ENCODE peak calls at places on chromosomes 7 and 10, in four cellular contexts. H is endodermal cell, K is ovary, P is psoas muscle. O is an unnamed sample.

GRCh38 chr7:131544449-131545425 is 11.7 kb downstream of the PODXL start:
- DNase-seq in H (peak; percentile 84), P (no peak), K (no peak), O (no peak)

GRCh38 chr10:4344544-4344994 is 481.4 kb upstream of the AKR1E2 start:
- DNase-seq in H (peak; percentile 47), P (peak; percentile 85), K (peak; percentile 22), O (peak; percentile 88)

GRCh38 chr7:85156661-85157213 is 30.1 kb downstream of the SEMA3D start:
- DNase-seq in H (no peak), K (no peak), P (no peak), O (no peak)

GRCh38 chr7:155299539-155300202 is 2.0 kb downstream of the INSIG1 start:
- DNase-seq in H (no peak), P (no peak), K (no peak), O (no peak)

GRCh38 chr7:16804674-16805439 is at the start of gene AGR2:
- DNase-seq in H (no peak), P (no peak), K (no peak), O (no peak)

GRCh38 chr10:37495415-37495814 is 362.0 kb downstream of the ZNF248 start:
- DNase-seq in H (no peak), K (no peak), P (no peak), O (no peak)

GRCh38 chr10:115981056-115981455 is 291.9 kb downstream of the GFRA1 start:
- DNase-seq in H (peak; percentile 41), K (no peak), P (no peak), O (no peak)

GRCh38 chr7:140533394-140533872 is 54.1 kb upstream of the MKRN1 start:
- DNase-seq in K (peak; percentile 55), P (no peak), H (no peak), O (no peak)

GRCh38 chr10:33136781-33137180 is 178.8 kb upstream of the ITGB1 start:
- DNase-seq in H (no peak), P (no peak), K (no peak), O (no peak)

GRCh38 chr10:78413294-78414055 is 379.8 kb downstream of the RPS24 start:
- DNase-seq in P (no peak), K (no peak), H (peak; percentile 43), O (no peak)

GRCh38 chr7:94357076-94357475 is 37.6 kb upstream of the COL1A2 start:
- DNase-seq in K (no peak), P (no peak), H (no peak), O (no peak)

GRCh38 chr10:61758440-61758839 is 95.7 kb downstream of the CABCOCO1 start:
- DNase-seq in H (no peak), K (no peak), P (no peak), O (no peak)

GRCh38 chr7:66304536-66304935 is 99.4 kb downstream of the TPST1 start:
- DNase-seq in K (no peak), H (no peak), P (no peak), O (no peak)

GRCh38 chr7:101402081-101402779 is 39.6 kb downstream of the COL26A1 start:
- DNase-seq in K (no peak), P (no peak), H (peak; percentile 94), O (no peak)

GRCh38 chr10:98971464-98971863 is 264.2 kb downstream of the HPSE2 start:
- DNase-seq in K (no peak), H (no peak), P (no peak), O (no peak)

GRCh38 chr10:130400890-130401289 is 264.7 kb downstream of the GLRX3 start:
- DNase-seq in K (no peak), H (peak; percentile 64), P (no peak), O (no peak)

GRCh38 chr10:12308102-12308501 is 41.2 kb upstream of the CAMK1D start:
- DNase-seq in P (no peak), K (no peak), H (no peak), O (peak; percentile 28)

GRCh38 chr7:50431316-50431715 is 18.8 kb downstream of the FIGNL1 start:
- DNase-seq in P (no peak), H (no peak), K (no peak), O (no peak)

GRCh38 chr7:131076711-131077170 is 250.9 kb upstream of the MKLN1 start:
- DNase-seq in P (no peak), K (no peak), H (no peak), O (no peak)

GRCh38 chr7:105791926-105792325 is 84.5 kb downstream of the ATXN7L1 start:
- DNase-seq in K (no peak), H (no peak), P (no peak), O (no peak)

GRCh38 chr7:102421706-102422105 is 11.7 kb upstream of the ORAI2 start:
- DNase-seq in P (no peak), H (no peak), K (no peak), O (no peak)

GRCh38 chr7:151844080-151844827 is 32.7 kb downstream of the PRKAG2 start:
- DNase-seq in K (no peak), P (peak; percentile 17), H (no peak), O (no peak)

GRCh38 chr10:93495654-93496321 is 624 bp upstream of the CEP55 start:
- DNase-seq in K (peak; percentile 32), P (peak; percentile 59), H (peak; percentile 68), O (no peak)

GRCh38 chr7:90764848-90765570 is 168.9 kb downstream of the CDK14 start:
- DNase-seq in K (no peak), P (no peak), H (no peak), O (no peak)

GRCh38 chr10:91185239-91185875 is 35.1 kb upstream of the PCGF5 start:
- DNase-seq in K (no peak), P (peak; percentile 58), H (no peak), O (no peak)
- TF ChIP-seq CTCF in K (no peak), P (no peak), H (no peak), O (no peak)

DNA sequence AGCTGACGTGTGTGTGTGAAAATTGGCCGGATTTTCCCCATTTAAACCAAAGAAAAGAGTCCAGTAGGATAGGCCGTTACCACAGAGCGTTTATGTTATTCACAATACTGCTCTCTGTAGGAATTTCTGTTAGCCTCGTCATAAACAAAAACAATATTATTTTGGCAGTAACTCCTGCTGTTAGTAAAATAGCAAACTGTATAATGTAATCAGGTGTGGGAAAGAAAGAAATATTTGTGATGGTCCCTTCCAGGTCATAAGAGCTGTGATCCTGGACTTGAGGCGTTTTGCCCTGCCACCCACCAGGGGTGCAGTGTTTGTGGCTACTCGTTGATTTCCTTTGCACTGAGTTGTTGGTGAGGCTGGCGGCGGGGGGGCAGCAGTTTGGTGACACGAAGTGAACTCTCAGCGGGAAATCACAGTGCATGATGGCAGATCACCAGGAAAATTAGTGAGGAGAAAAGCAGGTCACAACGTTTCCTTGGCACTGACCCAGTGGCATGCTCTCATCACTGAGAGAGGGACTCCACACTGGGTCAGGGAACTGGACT is 2.8 kb downstream of the EEPD1 start:
- DNase-seq in K (peak; percentile 56), H (peak; percentile 74), P (peak; percentile 89), O (peak; percentile 75)
- TF ChIP-seq CTCF in K (no peak), H (peak; percentile 50), P (no peak), O (no peak)

DNA sequence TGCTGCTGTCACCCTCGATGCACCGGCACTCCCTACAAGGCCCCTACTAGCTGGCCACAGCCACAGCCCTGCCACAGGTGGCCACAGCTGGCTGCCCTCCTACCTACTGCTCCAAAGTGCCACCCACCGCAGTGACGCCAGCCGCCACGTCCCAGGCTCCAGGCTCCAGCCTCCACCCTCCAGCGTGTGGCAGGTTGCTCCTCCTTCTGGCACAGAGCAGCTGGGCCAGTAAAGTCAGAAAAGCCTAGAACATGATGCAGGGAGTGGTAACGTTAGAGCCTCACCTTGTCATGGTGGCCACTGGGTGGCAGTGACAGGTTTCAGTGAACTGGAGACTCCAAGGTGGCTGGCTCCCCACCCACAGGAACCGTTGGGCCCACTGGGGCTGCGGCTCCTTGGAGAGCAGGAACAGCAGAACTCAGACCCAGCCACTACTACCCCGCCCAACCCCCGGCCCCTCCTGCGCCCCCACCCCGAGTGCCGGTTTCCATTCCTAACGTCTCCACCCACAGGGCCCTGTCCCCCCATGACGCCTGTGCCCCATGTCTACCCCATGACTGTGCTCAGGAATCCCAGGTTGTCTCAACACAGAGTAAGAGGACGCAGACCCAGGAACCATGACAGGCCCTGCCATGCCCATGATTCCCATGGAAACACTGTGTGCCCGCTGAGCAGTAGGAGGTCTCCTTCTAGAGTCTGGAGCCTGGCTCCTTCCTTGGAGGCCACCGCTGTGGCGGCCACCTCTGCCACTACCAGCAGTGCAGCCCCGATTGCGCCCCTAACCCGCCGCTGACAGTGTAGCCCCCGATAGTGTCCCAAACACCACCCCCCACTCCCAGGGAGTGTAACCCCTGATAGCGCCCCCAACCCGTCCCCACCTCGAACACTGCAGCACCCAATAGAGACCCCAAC is 52.3 kb upstream of the ZNF33B start:
- DNase-seq in K (no peak), H (peak; percentile 79), P (no peak), O (no peak)
- TF ChIP-seq CTCF in K (no peak), H (no peak), P (no peak), O (no peak)

GRCh38 chr7:11835260-11835659 is 3.3 kb upstream of the THSD7A start:
- DNase-seq in H (no peak), K (no peak), P (no peak), O (no peak)
- TF ChIP-seq CTCF in H (peak; percentile 78), K (no peak), P (no peak), O (no peak)

GRCh38 chr7:12211054-12212050 is at the start of gene TMEM106B:
- DNase-seq in H (peak; percentile 98), K (peak; percentile 95), P (peak; percentile 99), O (peak; percentile 97)
- TF ChIP-seq CTCF in H (peak; percentile 34), K (no peak), P (no peak), O (no peak)

GRCh38 chr10:71891437-71891836 is 40.4 kb upstream of the PSAP start:
- DNase-seq in H (no peak), P (no peak), K (no peak), O (no peak)

GRCh38 chr10:71889388-71889987 is 38.4 kb upstream of the PSAP start:
- DNase-seq in K (no peak), H (peak; percentile 61), P (no peak), O (no peak)

GRCh38 chr10:71888623-71889387 is 37.8 kb upstream of the PSAP start:
- DNase-seq in P (peak; percentile 93), H (peak; percentile 79), K (peak; percentile 88), O (peak; percentile 89)

GRCh38 chr10:71893258-71893815 is 42.3 kb upstream of the PSAP start:
- DNase-seq in K (no peak), H (no peak), P (no peak), O (no peak)

DNA sequence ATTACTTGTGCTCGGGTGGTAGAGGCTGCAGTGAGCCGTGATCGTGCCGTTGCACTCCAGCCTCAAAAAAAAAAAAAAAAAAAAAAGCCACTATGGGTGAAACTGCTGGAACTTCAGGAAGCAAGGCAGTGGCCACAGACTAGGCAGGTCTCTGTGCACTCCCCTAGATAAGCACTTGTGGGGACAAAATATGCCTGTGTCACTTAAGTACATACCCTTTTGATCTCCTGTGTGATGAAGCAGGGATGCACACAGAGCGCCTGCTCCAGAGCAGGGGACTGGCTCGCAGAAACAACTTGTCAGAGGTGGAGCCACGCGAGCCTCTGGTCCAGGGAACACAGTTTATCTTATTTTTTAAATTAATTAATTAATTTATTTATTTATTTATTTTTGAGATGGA is 42.9 kb upstream of the PSAP start:
- DNase-seq in K (no peak), P (no peak), H (no peak), O (no peak)
- TF ChIP-seq CTCF in K (no peak), P (no peak), H (no peak), O (no peak)

DNA sequence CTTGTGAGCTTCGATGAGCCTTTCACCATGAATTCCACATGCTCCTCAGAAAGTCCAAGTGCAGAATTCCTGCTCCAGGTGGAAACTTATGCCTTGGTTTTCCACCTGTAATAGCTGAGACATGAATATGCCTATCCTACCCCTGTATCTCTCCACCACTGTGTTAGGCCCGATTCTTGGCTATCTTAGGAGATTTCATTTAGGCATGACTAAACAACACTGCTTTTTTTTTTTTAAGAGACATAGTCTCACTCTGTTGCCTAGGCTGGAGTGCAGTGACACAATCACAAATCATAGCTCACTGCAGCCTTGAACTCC is 57.2 kb downstream of the NCAPG2 start:
- DNase-seq in K (no peak), H (no peak), P (no peak), O (no peak)
- TF ChIP-seq CTCF in K (no peak), H (no peak), P (no peak), O (no peak)